ENCODE peak calls at places on chromosomes 5 and 9, in nine cellular contexts. E, D, P, U, B, A, K, T and O are unnamed samples.

GRCh38 chr9:16680965-16681658 is 189.4 kb downstream of the BNC2 start:
- DNase-seq in E (no peak), D (no peak), P (no peak), U (no peak), B (peak), A (no peak), K (no peak), T (no peak), O (no peak)

GRCh38 chr5:150757087-150757649 is 1.6 kb downstream of the DCTN4 start:
- DNase-seq in E (no peak), D (no peak), P (no peak), U (no peak), B (no peak), A (no peak), K (no peak), T (no peak), O (no peak)

GRCh38 chr5:6395102-6395445 is 16.7 kb upstream of the MED10 start:
- DNase-seq in E (no peak), D (no peak), P (no peak), U (no peak), B (no peak), A (no peak), K (no peak), T (no peak), O (no peak)

GRCh38 chr5:113380299-113381014 is 54.3 kb downstream of the TSSK1B start:
- DNase-seq in E (no peak), D (no peak), P (no peak), U (no peak), B (peak), A (no peak), K (no peak), T (no peak), O (no peak)

GRCh38 chr9:34783951-34784487 is 74.1 kb upstream of the CCL21 start:
- DNase-seq in E (no peak), D (no peak), P (no peak), U (no peak), B (no peak), A (no peak), K (no peak), T (no peak), O (no peak)

GRCh38 chr5:138725153-138725884 is 27.9 kb upstream of the CTNNA1 start:
- DNase-seq in E (peak), D (peak), P (no peak), U (peak), B (no peak), A (peak), K (peak), T (peak), O (peak)

GRCh38 chr5:63911871-63912270 is 50.4 kb downstream of the HTR1A start:
- DNase-seq in E (no peak), D (no peak), P (no peak), U (no peak), B (no peak), A (no peak), K (no peak), T (no peak), O (no peak)

GRCh38 chr5:42995152-42995751 is 44.9 kb downstream of the ANXA2R start:
- DNase-seq in E (no peak), D (no peak), P (no peak), U (no peak), B (no peak), A (no peak), K (no peak), T (no peak), O (peak)

GRCh38 chr9:127970401-127971313 is 10.1 kb downstream of the EEIG1 start:
- DNase-seq in E (no peak), D (no peak), P (no peak), U (no peak), B (no peak), A (no peak), K (no peak), T (no peak), O (peak)

GRCh38 chr9:94867281-94867841 is 140.9 kb downstream of the AOPEP start:
- DNase-seq in E (peak), D (peak), P (peak), U (peak), B (peak), A (peak), K (peak), T (peak), O (peak)

GRCh38 chr5:34762321-34762871 is 76.6 kb upstream of the TTC23L start:
- DNase-seq in E (no peak), D (peak), P (no peak), U (no peak), B (peak), A (no peak), K (peak), T (no peak), O (peak)

GRCh38 chr9:104386425-104387069 is 117.5 kb upstream of the OR13F1 start:
- DNase-seq in E (no peak), D (no peak), P (no peak), U (no peak), B (peak), A (peak), K (no peak), T (no peak), O (peak)

GRCh38 chr5:152218694-152219093 is 186.4 kb downstream of the NMUR2 start:
- DNase-seq in E (no peak), D (no peak), P (no peak), U (no peak), B (no peak), A (no peak), K (no peak), T (no peak), O (no peak)

GRCh38 chr9:130991227-130992058 is 17.5 kb upstream of the LAMC3 start:
- DNase-seq in E (no peak), D (no peak), P (no peak), U (peak), B (no peak), A (no peak), K (no peak), T (no peak), O (no peak)

GRCh38 chr5:77138981-77139380 is 51.9 kb upstream of the ZBED3 start:
- DNase-seq in E (no peak), D (peak), P (peak), U (no peak), B (no peak), A (peak), K (no peak), T (no peak), O (peak)

GRCh38 chr5:103450333-103451061 is 112.1 kb downstream of the NUDT12 start:
- DNase-seq in E (no peak), D (no peak), P (no peak), U (no peak), B (peak), A (peak), K (no peak), T (no peak), O (no peak)

GRCh38 chr5:157100140-157100679 is 8.6 kb downstream of the HAVCR2 start:
- DNase-seq in E (no peak), D (no peak), P (peak), U (no peak), B (no peak), A (peak), K (no peak), T (no peak), O (no peak)

GRCh38 chr5:98570661-98571181 is 202.7 kb upstream of the RGMB start:
- DNase-seq in E (no peak), D (no peak), P (no peak), U (no peak), B (peak), A (peak), K (no peak), T (no peak), O (no peak)

GRCh38 chr9:116951588-116952433 is 264.7 kb downstream of the TRIM32 start:
- DNase-seq in E (no peak), D (no peak), P (no peak), U (no peak), B (peak), A (peak), K (no peak), T (no peak), O (no peak)

DNA sequence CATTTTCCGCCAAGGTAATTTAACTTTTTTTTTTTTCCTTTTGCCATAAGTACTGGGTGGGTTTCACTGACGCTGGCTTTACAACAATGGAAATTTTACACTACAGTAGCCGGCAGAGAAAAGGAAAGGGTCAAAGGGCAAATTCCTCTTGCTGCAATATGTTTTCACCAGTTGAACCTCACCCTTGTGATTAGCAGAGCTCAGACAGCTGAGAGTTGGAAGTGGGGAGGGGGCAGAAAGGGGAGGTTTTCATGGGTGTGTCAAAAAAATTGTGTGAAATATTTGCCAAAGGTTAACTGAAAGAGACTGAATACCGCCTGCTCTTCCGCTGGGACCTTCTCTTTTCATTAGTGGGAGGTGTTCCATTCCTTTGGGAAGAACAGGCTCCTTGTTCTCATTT is 296.9 kb downstream of the ADAMTS6 start:
- DNase-seq in E (no peak), D (no peak), P (no peak), U (no peak), B (no peak), A (no peak), K (no peak), T (no peak), O (no peak)
- H3K27ac ChIP-seq in E (no peak), D (no peak), P (no peak), U (no peak), B (no peak), A (peak), K (no peak), T (no peak), O (no peak)

GRCh38 chr5:14809369-14810144 is 62.0 kb downstream of the ANKH start:
- DNase-seq in E (peak), D (no peak), P (peak), U (peak), B (peak), A (peak), K (peak), T (peak), O (peak)
- H3K4me3 ChIP-seq in E (peak), D (no peak), P (no peak), U (no peak), B (no peak), A (peak), K (peak), T (no peak), O (no peak)

DNA sequence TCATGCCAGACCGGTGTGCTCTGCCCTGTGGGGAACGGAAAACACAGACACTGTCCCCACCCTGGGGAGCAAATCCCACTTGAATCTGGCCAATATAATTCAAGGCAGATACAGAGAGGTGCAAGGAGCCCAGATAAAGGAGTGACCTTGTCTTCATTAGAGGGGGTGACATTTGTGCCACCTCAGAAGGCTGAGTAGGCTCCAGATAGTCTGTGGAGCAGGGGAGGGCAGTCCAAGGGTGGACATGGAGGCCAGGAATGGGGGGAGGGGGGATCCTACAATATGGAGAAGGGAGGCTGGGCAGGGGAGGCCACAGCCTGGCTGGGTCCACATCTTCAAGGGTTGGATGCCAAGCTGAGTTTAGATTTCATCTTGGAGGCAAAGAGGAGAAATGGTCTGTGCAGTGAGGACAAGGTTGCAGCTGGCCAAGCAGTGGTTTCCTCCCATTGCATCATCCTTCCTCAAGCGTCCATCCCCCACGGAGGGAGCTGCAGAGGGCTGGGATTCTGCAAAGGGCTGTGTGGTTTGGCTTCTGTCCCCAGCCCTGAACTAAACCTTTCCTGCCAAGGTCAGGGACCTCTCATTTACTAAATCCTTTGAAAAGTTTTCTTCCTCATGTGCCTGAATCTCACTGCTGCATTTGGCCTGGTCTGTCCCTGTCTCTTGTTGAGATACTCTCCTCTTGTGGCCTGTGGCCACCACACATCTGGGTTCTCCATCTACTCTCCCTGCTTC is 60.1 kb downstream of the GALNT12 start:
- DNase-seq in E (peak), D (peak), P (peak), U (peak), B (peak), A (peak), K (peak), T (peak), O (no peak)
- H3K27ac ChIP-seq in E (peak), D (peak), P (no peak), U (peak), B (no peak), A (no peak), K (peak), T (peak), O (no peak)

DNA sequence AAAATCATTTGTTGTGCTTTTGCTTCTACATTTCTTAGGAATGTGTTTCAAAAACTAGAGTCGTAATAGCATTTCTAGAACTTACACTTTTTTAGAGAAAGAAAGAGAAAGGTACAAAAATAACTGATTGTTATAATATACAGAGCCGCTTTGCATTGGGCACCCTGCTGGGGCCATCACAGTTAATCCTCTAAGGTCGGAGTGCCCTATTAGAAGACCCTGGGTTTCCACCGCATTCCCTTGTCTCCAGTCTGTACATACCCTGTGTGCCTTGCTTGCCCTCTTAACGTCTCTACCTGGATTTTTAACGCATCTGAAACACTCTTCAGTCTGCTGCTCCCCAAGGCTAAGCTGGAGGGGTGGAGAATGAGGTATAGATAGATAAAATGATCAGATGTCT is 1.3 kb downstream of the MARVELD2 start:
- DNase-seq in E (no peak), D (no peak), P (no peak), U (no peak), B (no peak), A (no peak), K (no peak), T (no peak), O (no peak)
- H3K4me3 ChIP-seq in E (peak), D (no peak), P (peak), U (no peak), B (no peak), A (no peak), K (no peak), T (peak), O (no peak)